ENCODE peak calls at places on chromosomes 2 and 18, in nine cellular contexts. T is brain microvascular endothelial cell; C is fibroblast of lung; N is lower lobe of right lung; J is OCI-LY7; R is CD4-positive, alpha-beta memory T cell; F is body of pancreas; I is endothelial cell of umbilical vein; G is right cardiac atrium. D is an unnamed sample.

GRCh38 chr2:44705851-44706555 is 235.5 kb upstream of the SIX3 start:
- DNase-seq in T (no peak), C (no peak), N (no peak), J (no peak), R (no peak), F (no peak), I (no peak), G (no peak), D (no peak)

GRCh38 chr18:78638889-78639596 is 340.6 kb upstream of the SALL3 start:
- DNase-seq in T (no peak), C (no peak), N (no peak), J (no peak), R (no peak), F (no peak), I (no peak), G (no peak), D (no peak)

GRCh38 chr18:23225518-23225917 is 90.2 kb downstream of the CABLES1 start:
- DNase-seq in T (peak), C (peak), N (no peak), J (no peak), R (no peak), F (no peak), I (peak), G (no peak), D (no peak)

GRCh38 chr2:181516992-181517391 is 59.8 kb downstream of the ITGA4 start:
- DNase-seq in T (no peak), C (no peak), N (no peak), J (no peak), R (no peak), F (no peak), I (no peak), G (no peak), D (no peak)

GRCh38 chr2:219020604-219021365 is 20.5 kb downstream of the CFAP65 start:
- DNase-seq in T (no peak), C (no peak), N (no peak), J (no peak), R (no peak), F (no peak), I (no peak), G (no peak), D (no peak)

GRCh38 chr2:64380853-64381527 is 73.0 kb upstream of the LGALSL start:
- DNase-seq in T (no peak), C (no peak), N (no peak), J (no peak), R (no peak), F (no peak), I (no peak), G (no peak), D (peak)

GRCh38 chr2:143885461-143885860 is 634.5 kb downstream of the ZEB2 start:
- DNase-seq in T (no peak), C (peak), N (no peak), J (no peak), R (no peak), F (no peak), I (no peak), G (no peak), D (no peak)

GRCh38 chr2:219171231-219171651 is 1.4 kb upstream of the SLC23A3 start:
- DNase-seq in T (peak), C (peak), N (no peak), J (peak), R (peak), F (peak), I (peak), G (no peak), D (peak)

GRCh38 chr2:45938649-45939511 is 287.4 kb downstream of the PRKCE start:
- DNase-seq in T (peak), C (peak), N (peak), J (no peak), R (no peak), F (peak), I (peak), G (peak), D (no peak)
- H3K27ac ChIP-seq in T (peak), C (peak), N (peak), J (no peak), R (no peak), F (peak), I (peak), G (no peak), D (peak)

DNA sequence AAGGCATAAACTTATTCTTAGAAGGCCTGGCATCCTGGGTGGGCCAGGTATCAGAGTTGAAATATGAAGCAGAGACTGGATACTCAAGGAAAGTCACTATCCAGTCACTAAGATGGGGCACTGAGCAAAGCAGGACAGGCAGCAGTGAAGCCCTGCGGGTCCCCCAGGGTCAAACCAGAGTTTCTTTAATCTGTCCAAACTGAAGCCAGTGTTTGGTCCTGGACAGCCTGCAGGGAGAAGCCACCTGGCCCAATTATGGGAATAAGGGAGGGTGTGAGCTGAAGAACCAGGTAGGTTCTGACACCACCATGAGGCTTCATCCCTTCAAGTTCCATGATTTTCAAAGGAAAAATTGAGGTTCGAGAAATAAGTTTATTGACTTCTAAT is 298.4 kb upstream of the FBXO11 start:
- DNase-seq in T (no peak), C (no peak), N (no peak), J (no peak), R (no peak), F (no peak), I (no peak), G (no peak), D (no peak)
- H3K27ac ChIP-seq in T (no peak), C (no peak), N (no peak), J (no peak), R (no peak), F (no peak), I (no peak), G (no peak), D (no peak)

GRCh38 chr2:237715459-237715947 is 83.1 kb upstream of the RBM44 start:
- DNase-seq in T (no peak), C (peak), N (no peak), J (no peak), R (no peak), F (peak), I (peak), G (no peak), D (peak)
- H3K27ac ChIP-seq in T (peak), C (peak), N (peak), J (no peak), R (no peak), F (peak), I (peak), G (peak), D (peak)

DNA sequence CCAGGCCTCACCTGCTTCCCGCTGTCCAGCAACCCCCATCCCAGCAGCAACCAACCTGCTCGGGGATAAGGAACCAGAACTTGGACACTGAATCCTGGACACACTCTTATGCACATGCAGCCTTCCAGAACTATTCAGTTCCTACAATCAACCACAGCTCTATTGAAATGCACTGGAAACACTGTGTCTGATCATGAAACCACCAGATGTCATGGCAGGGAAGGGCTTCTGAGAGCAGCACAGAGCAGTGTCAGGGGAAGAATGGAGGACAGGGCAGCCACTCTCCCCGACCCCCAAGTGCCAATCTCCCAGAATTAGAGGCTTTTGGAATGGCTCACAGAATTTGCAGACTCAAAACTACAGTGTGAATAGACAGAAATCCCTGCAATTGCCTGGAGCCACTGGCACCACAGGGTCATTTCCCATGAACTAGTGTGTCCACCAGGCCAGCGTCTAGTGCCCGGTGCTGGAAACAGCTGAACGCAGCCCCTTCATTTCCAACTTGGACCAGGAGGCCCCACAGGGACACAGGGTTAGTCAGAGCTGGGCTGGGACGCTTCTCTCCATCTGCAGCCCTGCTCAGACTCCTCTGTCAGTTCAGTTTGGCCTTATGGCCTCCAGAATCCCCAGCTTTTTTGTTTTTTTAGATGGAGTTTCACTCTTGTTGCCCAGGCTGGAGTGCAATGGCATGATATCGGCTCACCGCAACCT is 25.5 kb downstream of the MRPL35 start:
- DNase-seq in T (no peak), C (no peak), N (no peak), J (no peak), R (no peak), F (no peak), I (no peak), G (no peak), D (no peak)
- H3K27ac ChIP-seq in T (no peak), C (no peak), N (peak), J (no peak), R (no peak), F (no peak), I (peak), G (peak), D (peak)

GRCh38 chr2:46555646-46556205 is 76.4 kb downstream of the TMEM247 start:
- DNase-seq in T (no peak), C (no peak), N (no peak), J (no peak), R (no peak), F (no peak), I (no peak), G (no peak), D (peak)
- H3K27ac ChIP-seq in T (no peak), C (no peak), N (no peak), J (no peak), R (no peak), F (no peak), I (no peak), G (no peak), D (no peak)

GRCh38 chr18:79987566-79987965 is 797 bp downstream of the TXNL4A start:
- DNase-seq in T (no peak), C (peak), N (no peak), J (no peak), R (no peak), F (no peak), I (no peak), G (no peak), D (no peak)
- H3K27ac ChIP-seq in T (peak), C (peak), N (peak), J (peak), R (peak), F (peak), I (peak), G (no peak), D (peak)

GRCh38 chr2:98649992-98650375 is 41.6 kb downstream of the UNC50 start:
- DNase-seq in T (no peak), C (no peak), N (no peak), J (no peak), R (no peak), F (no peak), I (no peak), G (no peak), D (no peak)

GRCh38 chr2:98656800-98657199 is 48.4 kb downstream of the UNC50 start:
- DNase-seq in T (no peak), C (no peak), N (no peak), J (no peak), R (peak), F (no peak), I (no peak), G (no peak), D (no peak)

GRCh38 chr2:98650998-98651397 is 42.6 kb downstream of the UNC50 start:
- DNase-seq in T (no peak), C (no peak), N (no peak), J (no peak), R (no peak), F (no peak), I (no peak), G (no peak), D (no peak)

GRCh38 chr2:98658816-98659486 is 50.6 kb downstream of the UNC50 start:
- DNase-seq in T (no peak), C (no peak), N (no peak), J (no peak), R (peak), F (no peak), I (no peak), G (peak), D (no peak)

DNA sequence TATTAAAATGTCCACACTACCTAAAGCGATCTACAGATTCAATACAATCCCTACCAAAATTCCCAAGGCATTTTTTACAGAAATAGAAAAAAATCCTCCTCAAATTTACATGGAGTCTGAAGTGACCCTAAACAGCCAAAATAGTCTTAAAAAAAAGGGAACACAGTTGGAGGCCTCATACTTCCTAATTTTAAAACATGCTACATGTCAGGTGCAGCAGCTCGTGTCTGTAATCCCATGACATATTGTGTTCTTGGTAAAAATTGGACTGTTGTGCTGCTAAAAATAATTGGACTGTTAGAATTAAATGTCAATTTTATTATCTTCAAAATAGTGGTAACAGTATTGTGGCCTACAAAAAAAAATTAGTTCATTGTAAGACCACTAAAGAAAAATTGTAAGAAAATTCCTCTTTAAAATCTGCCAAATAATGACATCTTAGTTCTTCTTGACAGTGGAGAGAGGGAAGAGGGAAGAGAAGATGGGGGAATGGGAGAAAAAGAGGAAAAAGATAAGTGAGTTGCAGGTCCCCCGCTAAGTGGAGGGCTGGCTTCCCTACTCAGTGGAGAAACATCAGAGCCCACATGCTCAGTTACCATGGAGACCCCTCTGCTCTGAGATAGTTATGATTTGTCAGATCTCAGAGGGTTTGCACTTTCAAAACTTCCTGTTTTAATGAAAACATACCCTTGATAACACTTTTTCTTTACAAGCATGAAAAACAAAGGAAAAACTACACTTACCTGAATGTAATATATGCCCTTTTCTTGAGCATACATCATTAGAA is 46.5 kb downstream of the UNC50 start:
- DNase-seq in T (no peak), C (no peak), N (no peak), J (no peak), R (peak), F (no peak), I (peak), G (no peak), D (no peak)
- H3K27ac ChIP-seq in T (no peak), C (no peak), N (no peak), J (no peak), R (peak), F (no peak), I (no peak), G (no peak), D (no peak)

DNA sequence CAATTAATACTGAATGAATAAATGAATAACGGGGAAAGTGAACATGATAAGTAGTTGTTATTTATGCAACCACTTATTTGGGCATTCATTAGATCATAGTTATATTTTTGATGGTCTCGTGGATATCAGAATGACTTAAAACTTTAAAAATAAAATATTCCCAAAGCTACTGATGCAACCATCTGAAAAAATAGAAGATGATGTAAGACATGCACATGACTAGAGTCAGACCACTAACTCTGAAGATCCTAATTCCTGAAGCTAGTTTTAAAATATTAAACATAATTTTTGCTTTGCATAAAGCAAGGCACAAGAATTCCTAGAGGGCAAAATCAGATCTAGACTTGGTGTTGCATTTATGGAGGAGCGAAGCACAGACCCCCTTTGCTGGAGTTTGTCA is 616.1 kb downstream of the IRS1 start:
- DNase-seq in T (no peak), C (no peak), N (no peak), J (no peak), R (no peak), F (no peak), I (no peak), G (no peak), D (no peak)
- H3K27ac ChIP-seq in T (no peak), C (peak), N (no peak), J (no peak), R (no peak), F (no peak), I (no peak), G (no peak), D (no peak)

GRCh38 chr2:32940598-32940997 is 6.2 kb upstream of the LTBP1 start:
- DNase-seq in T (no peak), C (no peak), N (no peak), J (no peak), R (no peak), F (no peak), I (no peak), G (no peak), D (no peak)

GRCh38 chr2:32933756-32934095 is 13.0 kb upstream of the LTBP1 start:
- DNase-seq in T (no peak), C (no peak), N (no peak), J (no peak), R (no peak), F (no peak), I (no peak), G (no peak), D (no peak)

GRCh38 chr2:32938934-32939333 is 7.8 kb upstream of the LTBP1 start:
- DNase-seq in T (no peak), C (no peak), N (no peak), J (no peak), R (no peak), F (no peak), I (no peak), G (no peak), D (no peak)

GRCh38 chr2:32941944-32942690 is 4.6 kb upstream of the LTBP1 start:
- DNase-seq in T (no peak), C (no peak), N (no peak), J (peak), R (no peak), F (no peak), I (no peak), G (no peak), D (peak)

DNA sequence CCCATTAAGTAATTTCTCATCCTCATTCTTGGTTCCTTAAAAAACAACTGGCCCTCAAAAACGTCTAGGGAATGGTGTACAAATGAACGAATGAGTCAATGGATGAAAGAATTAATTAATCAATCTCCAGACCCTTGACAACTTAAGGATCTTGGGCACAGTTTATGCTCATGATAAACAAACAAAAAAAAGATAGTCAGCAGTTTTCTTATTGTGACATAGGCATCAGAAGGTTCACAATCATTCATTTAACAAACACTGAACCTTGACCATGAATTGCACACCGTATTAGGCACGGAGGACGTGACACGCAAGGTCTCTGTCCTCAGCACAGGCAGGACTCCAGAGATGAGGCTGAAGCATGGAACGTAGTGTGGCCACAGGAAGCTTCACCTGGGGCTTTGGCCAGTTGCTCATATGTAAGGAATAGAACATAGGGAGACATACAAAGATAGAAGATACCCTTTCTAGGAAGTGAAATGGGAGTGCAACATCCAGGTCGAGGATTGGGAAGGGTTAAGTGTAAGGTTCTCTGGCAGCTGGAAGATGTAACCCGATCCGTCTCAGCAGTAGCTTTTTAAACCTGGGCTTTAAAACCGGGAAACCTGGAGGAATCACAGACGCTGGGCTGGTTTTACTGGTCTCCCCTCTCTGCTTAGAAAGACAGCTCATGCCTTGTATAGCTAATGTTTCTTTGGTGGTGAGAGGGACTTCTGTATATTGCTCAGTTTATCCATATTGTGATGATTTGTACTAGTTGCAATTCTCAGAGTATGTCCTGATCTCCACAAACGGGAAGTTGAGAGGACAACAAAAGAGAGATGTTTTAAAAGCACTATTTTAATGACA is 8.9 kb upstream of the LTBP1 start:
- DNase-seq in T (peak), C (peak), N (no peak), J (no peak), R (no peak), F (peak), I (no peak), G (no peak), D (peak)
- H3K27ac ChIP-seq in T (no peak), C (no peak), N (no peak), J (no peak), R (no peak), F (no peak), I (no peak), G (no peak), D (no peak)